ENCODE peak calls at places on chromosomes 16 and 17, in seven cellular contexts. P is fibroblast of lung; O is nephron progenitor cell; R is BE2C; I is CD4-positive, alpha-beta T cell; Q is pancreas; T is neural crest cell. V is an unnamed sample.

GRCh38 chr17:76641501-76641900 is 2.1 kb downstream of the ST6GALNAC1 start:
- DNase-seq in P (no peak), O (no peak), R (no peak), I (no peak), Q (no peak), T (no peak), V (no peak)

GRCh38 chr17:33871720-33872535 is 383.2 kb upstream of the CCL2 start:
- DNase-seq in P (no peak), O (no peak), R (peak; percentile 49), I (no peak), Q (no peak), T (no peak), V (no peak)

GRCh38 chr17:14882131-14882530 is 383.0 kb downstream of the PMP22 start:
- DNase-seq in P (peak; percentile 58), O (no peak), R (no peak), I (no peak), Q (no peak), T (no peak), V (no peak)

GRCh38 chr16:20064931-20065330 is 8.8 kb downstream of the GPR139 start:
- DNase-seq in P (no peak), O (no peak), R (no peak), I (no peak), Q (no peak), T (no peak), V (no peak)

GRCh38 chr16:22624038-22624656 is 113.5 kb downstream of the NPIPB5 start:
- DNase-seq in P (no peak), O (no peak), R (peak; percentile 28), I (no peak), Q (no peak), T (no peak), V (no peak)

GRCh38 chr17:14737984-14738651 is 437.2 kb downstream of the HS3ST3B1 start:
- DNase-seq in P (peak; percentile 98), O (peak; percentile 26), R (no peak), I (no peak), Q (peak; percentile 72), T (peak; percentile 17), V (peak; percentile 53)

GRCh38 chr17:43477832-43478634 is 5.7 kb upstream of the DHX8 start:
- DNase-seq in P (no peak), O (no peak), R (no peak), I (no peak), Q (no peak), T (no peak), V (peak; percentile 48)

GRCh38 chr16:57304169-57305061 is 19.9 kb upstream of the PLLP start:
- DNase-seq in P (peak; percentile 36), O (no peak), R (no peak), I (no peak), Q (peak; percentile 61), T (no peak), V (no peak)

GRCh38 chr17:51120357-51120738 is 320 bp downstream of the SPAG9 start:
- DNase-seq in P (peak; percentile 37), O (no peak), R (no peak), I (peak; percentile 43), Q (no peak), T (peak; percentile 55), V (no peak)

GRCh38 chr17:58276423-58276822 is 4.3 kb downstream of the MPO start:
- DNase-seq in P (no peak), O (no peak), R (no peak), I (no peak), Q (no peak), T (no peak), V (no peak)

GRCh38 chr17:80891096-80892018 is 100.3 kb upstream of the CHMP6 start:
- DNase-seq in P (peak; percentile 68), O (no peak), R (peak; percentile 38), I (peak; percentile 76), Q (no peak), T (no peak), V (no peak)
- TF ChIP-seq CTCF in P (no peak), O (no peak), R (no peak), I (no peak), Q (no peak), T (no peak), V (no peak)

DNA sequence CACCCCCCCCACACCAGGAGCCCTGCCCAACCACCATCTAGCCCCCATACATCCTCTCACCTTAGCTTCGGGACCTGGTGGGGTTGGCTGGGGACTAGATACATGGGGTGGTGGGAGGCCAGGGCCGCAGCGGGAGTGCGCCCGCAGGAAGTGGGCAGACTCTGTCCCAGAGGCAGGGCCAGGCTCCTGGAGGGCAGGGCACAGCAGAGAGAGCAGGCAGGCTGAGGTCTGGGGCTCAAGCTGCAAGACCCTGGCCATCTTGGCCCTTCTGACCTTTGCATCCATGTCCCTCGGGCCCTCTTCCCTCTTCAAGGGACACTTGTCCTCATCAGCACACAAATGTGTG is 2.7 kb downstream of the ENKD1 start:
- DNase-seq in P (no peak), O (no peak), R (no peak), I (no peak), Q (no peak), T (no peak), V (no peak)
- TF ChIP-seq CTCF in P (no peak), O (no peak), R (no peak), I (no peak), Q (no peak), T (no peak), V (peak; percentile 15)

GRCh38 chr16:55021595-55022475 is 91.2 kb downstream of the IRX5 start:
- DNase-seq in P (no peak), O (no peak), R (peak; percentile 71), I (no peak), Q (no peak), T (no peak), V (no peak)
- TF ChIP-seq CTCF in P (no peak), O (no peak), R (peak; percentile 80), I (no peak), Q (no peak), T (peak; percentile 34), V (no peak)

GRCh38 chr17:71681427-71682173 is 439.2 kb upstream of the SOX9 start:
- DNase-seq in P (no peak), O (no peak), R (no peak), I (no peak), Q (no peak), T (no peak), V (no peak)
- TF ChIP-seq CTCF in P (no peak), O (no peak), R (no peak), I (no peak), Q (no peak), T (no peak), V (no peak)

GRCh38 chr17:45160505-45161287 is 979 bp upstream of the HEXIM2 start:
- DNase-seq in P (peak; percentile 69), O (peak; percentile 83), R (peak; percentile 88), I (peak; percentile 51), Q (peak; percentile 77), T (peak; percentile 54), V (peak; percentile 89)
- TF ChIP-seq CTCF in P (no peak), O (no peak), R (peak; percentile 20), I (no peak), Q (no peak), T (peak; percentile 45), V (no peak)

DNA sequence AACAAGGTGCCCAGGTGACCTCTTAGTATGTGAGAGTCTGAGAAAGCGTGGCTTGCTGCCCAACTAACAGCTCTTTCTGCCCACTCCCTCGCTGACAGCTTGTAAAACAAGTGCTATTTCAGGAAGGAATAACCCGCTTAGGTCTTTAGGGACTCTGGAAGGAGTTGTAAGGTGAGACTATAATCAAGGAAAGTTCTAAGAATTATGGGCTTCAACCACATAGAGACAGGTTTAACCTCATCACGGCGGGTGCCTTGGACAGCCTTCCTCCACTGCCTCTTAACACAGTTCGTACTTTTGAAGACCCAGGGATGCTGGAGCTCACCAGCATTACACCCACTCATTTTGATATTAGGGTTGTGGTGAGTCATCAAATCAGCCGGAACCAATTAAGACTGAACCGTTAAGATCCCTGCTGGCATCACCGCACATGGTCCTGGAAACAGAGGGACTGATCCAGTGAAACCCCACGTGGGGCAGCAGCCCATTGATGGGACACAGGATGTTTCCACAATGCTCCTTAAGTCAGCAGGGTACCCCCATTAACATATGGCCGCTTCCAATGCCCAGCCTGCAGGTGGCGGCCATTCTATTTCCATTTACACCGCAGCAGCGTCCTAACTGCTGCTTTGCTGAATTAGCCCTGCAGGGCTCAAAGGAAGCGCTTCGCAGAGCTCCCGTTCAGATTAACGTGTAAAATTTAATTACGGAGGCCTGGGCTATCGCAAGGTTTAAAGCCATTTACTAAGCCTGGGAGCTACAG is 176.6 kb upstream of the SDK2 start:
- DNase-seq in P (no peak), O (peak; percentile 37), R (peak; percentile 82), I (no peak), Q (no peak), T (peak; percentile 18), V (peak; percentile 33)
- TF ChIP-seq CTCF in P (no peak), O (peak; percentile 34), R (peak; percentile 59), I (no peak), Q (no peak), T (peak; percentile 50), V (no peak)

GRCh38 chr17:28475151-28475900 is 1.9 kb downstream of the SLC13A2 start:
- DNase-seq in P (no peak), O (no peak), R (no peak), I (no peak), Q (no peak), T (no peak), V (no peak)
- TF ChIP-seq CTCF in P (no peak), O (no peak), R (no peak), I (no peak), Q (no peak), T (no peak), V (no peak)

GRCh38 chr16:4332083-4332482 is 16.2 kb downstream of the GLIS2 start:
- DNase-seq in P (no peak), O (no peak), R (no peak), I (no peak), Q (no peak), T (no peak), V (no peak)
- TF ChIP-seq CTCF in P (no peak), O (no peak), R (no peak), I (no peak), Q (no peak), T (no peak), V (no peak)

V was measured in glutamatergic neuron.